ENCODE peak calls at places on chromosome 16, in eight cellular contexts. One of them, this sample, is unnamed.

GRCh38 chr16:27468941-27469531 is 67.1 kb downstream of the IL21R start:
- DNase-seq in activated CD4-positive, alpha-beta T cell treated with anti-CD3 and anti-CD28 coated beads, Interleukin-2, amount 10 ng/mL, durations not matched to agents 7 days and 5 days: no peak
- DNase-seq in effector memory CD4-positive, alpha-beta T cell: no peak
- DNase-seq in caudate nucleus: peak
- DNase-seq in effector CD4-positive, alpha-beta T cell: no peak
- DNase-seq in A549: no peak
- DNase-seq in stimulated activated CD4-positive, alpha-beta T cell treated with anti-CD3 and anti-CD28 coated beads, Interleukin-4, amount 100 ng/mL, for 4 hours: no peak
- DNase-seq in lower leg skin: no peak
- DNase-seq in this sample: no peak

GRCh38 chr16:85369741-85370528 is 243.2 kb upstream of the GSE1 start:
- DNase-seq in activated CD4-positive, alpha-beta T cell treated with anti-CD3 and anti-CD28 coated beads, Interleukin-2, amount 10 ng/mL, durations not matched to agents 7 days and 5 days: peak
- DNase-seq in caudate nucleus: peak
- DNase-seq in effector memory CD4-positive, alpha-beta T cell: no peak
- DNase-seq in stimulated activated CD4-positive, alpha-beta T cell treated with anti-CD3 and anti-CD28 coated beads, Interleukin-4, amount 100 ng/mL, for 4 hours: peak
- DNase-seq in effector CD4-positive, alpha-beta T cell: peak
- DNase-seq in A549: peak
- DNase-seq in lower leg skin: no peak
- DNase-seq in this sample: peak

GRCh38 chr16:7037491-7037890 is 295.2 kb upstream of the RBFOX1 start:
- DNase-seq in effector CD4-positive, alpha-beta T cell: no peak
- DNase-seq in effector memory CD4-positive, alpha-beta T cell: no peak
- DNase-seq in stimulated activated CD4-positive, alpha-beta T cell treated with anti-CD3 and anti-CD28 coated beads, Interleukin-4, amount 100 ng/mL, for 4 hours: no peak
- DNase-seq in activated CD4-positive, alpha-beta T cell treated with anti-CD3 and anti-CD28 coated beads, Interleukin-2, amount 10 ng/mL, durations not matched to agents 7 days and 5 days: no peak
- DNase-seq in lower leg skin: no peak
- DNase-seq in A549: no peak
- DNase-seq in caudate nucleus: no peak
- DNase-seq in this sample: no peak

GRCh38 chr16:67881557-67882220 is 3.0 kb upstream of the NRN1L start:
- DNase-seq in lower leg skin: no peak
- DNase-seq in caudate nucleus: peak
- DNase-seq in stimulated activated CD4-positive, alpha-beta T cell treated with anti-CD3 and anti-CD28 coated beads, Interleukin-4, amount 100 ng/mL, for 4 hours: no peak
- DNase-seq in A549: no peak
- DNase-seq in effector CD4-positive, alpha-beta T cell: no peak
- DNase-seq in effector memory CD4-positive, alpha-beta T cell: no peak
- DNase-seq in activated CD4-positive, alpha-beta T cell treated with anti-CD3 and anti-CD28 coated beads, Interleukin-2, amount 10 ng/mL, durations not matched to agents 7 days and 5 days: no peak
- DNase-seq in this sample: no peak

GRCh38 chr16:88905563-88905962 is 39.1 kb upstream of the PABPN1L start:
- DNase-seq in effector memory CD4-positive, alpha-beta T cell: no peak
- DNase-seq in caudate nucleus: no peak
- DNase-seq in effector CD4-positive, alpha-beta T cell: no peak
- DNase-seq in A549: peak
- DNase-seq in activated CD4-positive, alpha-beta T cell treated with anti-CD3 and anti-CD28 coated beads, Interleukin-2, amount 10 ng/mL, durations not matched to agents 7 days and 5 days: no peak
- DNase-seq in lower leg skin: no peak
- DNase-seq in stimulated activated CD4-positive, alpha-beta T cell treated with anti-CD3 and anti-CD28 coated beads, Interleukin-4, amount 100 ng/mL, for 4 hours: no peak
- DNase-seq in this sample: no peak

GRCh38 chr16:57863434-57864160 is 61.3 kb upstream of the KIFC3 start:
- DNase-seq in caudate nucleus: peak
- DNase-seq in effector memory CD4-positive, alpha-beta T cell: no peak
- DNase-seq in lower leg skin: peak
- DNase-seq in stimulated activated CD4-positive, alpha-beta T cell treated with anti-CD3 and anti-CD28 coated beads, Interleukin-4, amount 100 ng/mL, for 4 hours: no peak
- DNase-seq in effector CD4-positive, alpha-beta T cell: no peak
- DNase-seq in A549: peak
- DNase-seq in activated CD4-positive, alpha-beta T cell treated with anti-CD3 and anti-CD28 coated beads, Interleukin-2, amount 10 ng/mL, durations not matched to agents 7 days and 5 days: no peak
- DNase-seq in this sample: peak

GRCh38 chr16:57624044-57624688 is 4.3 kb upstream of the ADGRG1 start:
- DNase-seq in A549: peak
- DNase-seq in stimulated activated CD4-positive, alpha-beta T cell treated with anti-CD3 and anti-CD28 coated beads, Interleukin-4, amount 100 ng/mL, for 4 hours: no peak
- DNase-seq in effector memory CD4-positive, alpha-beta T cell: no peak
- DNase-seq in effector CD4-positive, alpha-beta T cell: no peak
- DNase-seq in activated CD4-positive, alpha-beta T cell treated with anti-CD3 and anti-CD28 coated beads, Interleukin-2, amount 10 ng/mL, durations not matched to agents 7 days and 5 days: no peak
- DNase-seq in lower leg skin: no peak
- DNase-seq in caudate nucleus: no peak
- DNase-seq in this sample: no peak

GRCh38 chr16:22184615-22184968 is 21.5 kb upstream of the EEF2K start:
- DNase-seq in A549: no peak
- DNase-seq in effector CD4-positive, alpha-beta T cell: no peak
- DNase-seq in activated CD4-positive, alpha-beta T cell treated with anti-CD3 and anti-CD28 coated beads, Interleukin-2, amount 10 ng/mL, durations not matched to agents 7 days and 5 days: no peak
- DNase-seq in caudate nucleus: no peak
- DNase-seq in stimulated activated CD4-positive, alpha-beta T cell treated with anti-CD3 and anti-CD28 coated beads, Interleukin-4, amount 100 ng/mL, for 4 hours: no peak
- DNase-seq in effector memory CD4-positive, alpha-beta T cell: no peak
- DNase-seq in lower leg skin: no peak
- DNase-seq in this sample: no peak

GRCh38 chr16:76199681-76200210 is 77.5 kb upstream of the CNTNAP4 start:
- DNase-seq in effector CD4-positive, alpha-beta T cell: no peak
- DNase-seq in lower leg skin: no peak
- DNase-seq in stimulated activated CD4-positive, alpha-beta T cell treated with anti-CD3 and anti-CD28 coated beads, Interleukin-4, amount 100 ng/mL, for 4 hours: no peak
- DNase-seq in activated CD4-positive, alpha-beta T cell treated with anti-CD3 and anti-CD28 coated beads, Interleukin-2, amount 10 ng/mL, durations not matched to agents 7 days and 5 days: no peak
- DNase-seq in effector memory CD4-positive, alpha-beta T cell: no peak
- DNase-seq in caudate nucleus: no peak
- DNase-seq in A549: no peak
- DNase-seq in this sample: no peak

GRCh38 chr16:71933913-71934696 is 38.8 kb downstream of the IST1 start:
- DNase-seq in effector CD4-positive, alpha-beta T cell: no peak
- DNase-seq in stimulated activated CD4-positive, alpha-beta T cell treated with anti-CD3 and anti-CD28 coated beads, Interleukin-4, amount 100 ng/mL, for 4 hours: no peak
- DNase-seq in lower leg skin: no peak
- DNase-seq in effector memory CD4-positive, alpha-beta T cell: no peak
- DNase-seq in A549: no peak
- DNase-seq in caudate nucleus: peak
- DNase-seq in activated CD4-positive, alpha-beta T cell treated with anti-CD3 and anti-CD28 coated beads, Interleukin-2, amount 10 ng/mL, durations not matched to agents 7 days and 5 days: no peak
- DNase-seq in this sample: no peak

GRCh38 chr16:60107467-60107866 is 1373.4 kb upstream of the GOT2 start:
- DNase-seq in stimulated activated CD4-positive, alpha-beta T cell treated with anti-CD3 and anti-CD28 coated beads, Interleukin-4, amount 100 ng/mL, for 4 hours: no peak
- DNase-seq in effector memory CD4-positive, alpha-beta T cell: no peak
- DNase-seq in A549: no peak
- DNase-seq in effector CD4-positive, alpha-beta T cell: no peak
- DNase-seq in caudate nucleus: no peak
- DNase-seq in activated CD4-positive, alpha-beta T cell treated with anti-CD3 and anti-CD28 coated beads, Interleukin-2, amount 10 ng/mL, durations not matched to agents 7 days and 5 days: no peak
- DNase-seq in lower leg skin: no peak
- DNase-seq in this sample: no peak

GRCh38 chr16:84055801-84056634 is 13.4 kb upstream of the SLC38A8 start:
- DNase-seq in effector CD4-positive, alpha-beta T cell: no peak
- DNase-seq in activated CD4-positive, alpha-beta T cell treated with anti-CD3 and anti-CD28 coated beads, Interleukin-2, amount 10 ng/mL, durations not matched to agents 7 days and 5 days: no peak
- DNase-seq in effector memory CD4-positive, alpha-beta T cell: no peak
- DNase-seq in stimulated activated CD4-positive, alpha-beta T cell treated with anti-CD3 and anti-CD28 coated beads, Interleukin-4, amount 100 ng/mL, for 4 hours: no peak
- DNase-seq in caudate nucleus: no peak
- DNase-seq in lower leg skin: no peak
- DNase-seq in A549: no peak
- DNase-seq in this sample: no peak

GRCh38 chr16:14357328-14357727 is 272.7 kb downstream of the PARN start:
- DNase-seq in caudate nucleus: no peak
- DNase-seq in A549: no peak
- DNase-seq in lower leg skin: no peak
- DNase-seq in effector memory CD4-positive, alpha-beta T cell: no peak
- DNase-seq in activated CD4-positive, alpha-beta T cell treated with anti-CD3 and anti-CD28 coated beads, Interleukin-2, amount 10 ng/mL, durations not matched to agents 7 days and 5 days: no peak
- DNase-seq in stimulated activated CD4-positive, alpha-beta T cell treated with anti-CD3 and anti-CD28 coated beads, Interleukin-4, amount 100 ng/mL, for 4 hours: no peak
- DNase-seq in effector CD4-positive, alpha-beta T cell: no peak
- DNase-seq in this sample: no peak

GRCh38 chr16:78210305-78210704 is 110.9 kb downstream of the WWOX start:
- DNase-seq in stimulated activated CD4-positive, alpha-beta T cell treated with anti-CD3 and anti-CD28 coated beads, Interleukin-4, amount 100 ng/mL, for 4 hours: no peak
- DNase-seq in effector CD4-positive, alpha-beta T cell: no peak
- DNase-seq in activated CD4-positive, alpha-beta T cell treated with anti-CD3 and anti-CD28 coated beads, Interleukin-2, amount 10 ng/mL, durations not matched to agents 7 days and 5 days: no peak
- DNase-seq in caudate nucleus: no peak
- DNase-seq in lower leg skin: no peak
- DNase-seq in effector memory CD4-positive, alpha-beta T cell: no peak
- DNase-seq in A549: peak
- DNase-seq in this sample: no peak

GRCh38 chr16:10322723-10323527 is 62.9 kb upstream of the ATF7IP2 start:
- DNase-seq in effector CD4-positive, alpha-beta T cell: no peak
- DNase-seq in activated CD4-positive, alpha-beta T cell treated with anti-CD3 and anti-CD28 coated beads, Interleukin-2, amount 10 ng/mL, durations not matched to agents 7 days and 5 days: no peak
- DNase-seq in effector memory CD4-positive, alpha-beta T cell: no peak
- DNase-seq in lower leg skin: no peak
- DNase-seq in stimulated activated CD4-positive, alpha-beta T cell treated with anti-CD3 and anti-CD28 coated beads, Interleukin-4, amount 100 ng/mL, for 4 hours: no peak
- DNase-seq in caudate nucleus: no peak
- DNase-seq in A549: no peak
- DNase-seq in this sample: no peak

GRCh38 chr16:11084484-11085024 is 140.2 kb downstream of the CLEC16A start:
- DNase-seq in effector memory CD4-positive, alpha-beta T cell: no peak
- DNase-seq in activated CD4-positive, alpha-beta T cell treated with anti-CD3 and anti-CD28 coated beads, Interleukin-2, amount 10 ng/mL, durations not matched to agents 7 days and 5 days: no peak
- DNase-seq in lower leg skin: no peak
- DNase-seq in stimulated activated CD4-positive, alpha-beta T cell treated with anti-CD3 and anti-CD28 coated beads, Interleukin-4, amount 100 ng/mL, for 4 hours: no peak
- DNase-seq in effector CD4-positive, alpha-beta T cell: no peak
- DNase-seq in caudate nucleus: no peak
- DNase-seq in A549: no peak
- DNase-seq in this sample: peak

GRCh38 chr16:70688266-70688742 is 2.5 kb upstream of the MTSS2 start:
- DNase-seq in caudate nucleus: peak
- DNase-seq in effector CD4-positive, alpha-beta T cell: no peak
- DNase-seq in stimulated activated CD4-positive, alpha-beta T cell treated with anti-CD3 and anti-CD28 coated beads, Interleukin-4, amount 100 ng/mL, for 4 hours: no peak
- DNase-seq in effector memory CD4-positive, alpha-beta T cell: no peak
- DNase-seq in activated CD4-positive, alpha-beta T cell treated with anti-CD3 and anti-CD28 coated beads, Interleukin-2, amount 10 ng/mL, durations not matched to agents 7 days and 5 days: no peak
- DNase-seq in lower leg skin: no peak
- DNase-seq in A549: no peak
- DNase-seq in this sample: no peak

GRCh38 chr16:11356573-11357331 is 11.5 kb downstream of the RMI2 start:
- DNase-seq in effector memory CD4-positive, alpha-beta T cell: peak
- DNase-seq in caudate nucleus: no peak
- DNase-seq in lower leg skin: no peak
- DNase-seq in effector CD4-positive, alpha-beta T cell: peak
- DNase-seq in stimulated activated CD4-positive, alpha-beta T cell treated with anti-CD3 and anti-CD28 coated beads, Interleukin-4, amount 100 ng/mL, for 4 hours: peak
- DNase-seq in activated CD4-positive, alpha-beta T cell treated with anti-CD3 and anti-CD28 coated beads, Interleukin-2, amount 10 ng/mL, durations not matched to agents 7 days and 5 days: peak
- DNase-seq in A549: peak
- DNase-seq in this sample: peak

This sample was measured in HTR-8/SVneo.